ENCODE peak calls at places on chromosomes 12 and 14, in five cellular contexts. Q is Karpas-422; N is NCI-H1417; I is activated CD4-positive, alpha-beta T cell treated with anti-CD3 and anti-CD28 coated beads, Interleukin-2, amount 50 U/mL, for 1 hour; C is mesenchymal stem cell. L is an unnamed sample.

GRCh38 chr12:75715323-75715644 is 203.9 kb upstream of the KRR1 start:
- DNase-seq in I (no peak), C (no peak), N (no peak), Q (no peak), L (no peak)

GRCh38 chr14:72855913-72856312 is 38.0 kb downstream of the DPF3 start:
- DNase-seq in I (no peak), Q (no peak), N (no peak), C (peak), L (no peak)

GRCh38 chr12:114848661-114849060 is 164.7 kb upstream of the TBX3 start:
- DNase-seq in Q (no peak), I (no peak), C (peak), N (no peak), L (no peak)

GRCh38 chr12:70074510-70074909 is 168.7 kb upstream of the CNOT2 start:
- DNase-seq in Q (no peak), I (no peak), C (no peak), N (no peak), L (no peak)

GRCh38 chr12:12563529-12563928 is 866 bp upstream of the DUSP16 start:
- DNase-seq in I (no peak), Q (no peak), C (peak), N (peak), L (no peak)

GRCh38 chr12:34399631-34400422 is 377.5 kb downstream of the ALG10 start:
- DNase-seq in C (no peak), Q (no peak), N (no peak), I (no peak), L (no peak)

GRCh38 chr12:129212221-129212630 is 358.9 kb downstream of the GLT1D1 start:
- DNase-seq in C (no peak), I (no peak), N (no peak), Q (no peak), L (no peak)

GRCh38 chr12:113439606-113440030 is 17.4 kb downstream of the SDSL start:
- DNase-seq in I (no peak), Q (peak), N (peak), C (peak), L (no peak)

GRCh38 chr12:1779783-1780182 is 40.6 kb upstream of the LRTM2 start:
- DNase-seq in I (no peak), Q (no peak), N (no peak), C (no peak), L (no peak)

GRCh38 chr12:101946233-101946611 is 68.8 kb downstream of the DRAM1 start:
- DNase-seq in Q (no peak), I (no peak), C (no peak), N (no peak), L (no peak)

GRCh38 chr12:63822352-63822751 is 22.1 kb upstream of the SRGAP1 start:
- DNase-seq in N (no peak), C (peak), I (no peak), Q (no peak), L (no peak)

GRCh38 chr12:96416033-96416790 is 16.0 kb upstream of the CDK17 start:
- DNase-seq in N (no peak), C (peak), I (no peak), Q (no peak), L (peak)

GRCh38 chr12:7127916-7128626 is 618 bp downstream of the RBP5 start:
- DNase-seq in N (no peak), Q (no peak), C (no peak), I (no peak), L (no peak)

GRCh38 chr12:51823875-51824565 is 24.5 kb downstream of the FIGNL2 start:
- DNase-seq in Q (peak), I (peak), N (peak), C (peak), L (peak)

GRCh38 chr12:98085360-98085759 is 430.0 kb upstream of the TMPO start:
- DNase-seq in I (no peak), Q (no peak), C (peak), N (no peak), L (peak)

GRCh38 chr12:69513297-69513696 is 43.1 kb downstream of the FRS2 start:
- DNase-seq in I (no peak), C (no peak), Q (no peak), N (peak), L (no peak)

GRCh38 chr12:103832048-103832798 is 8.8 kb downstream of the NT5DC3 start:
- DNase-seq in Q (peak), N (no peak), I (no peak), C (no peak), L (peak)

GRCh38 chr12:106681210-106681609 is 93.3 kb upstream of the RIC8B start:
- DNase-seq in Q (no peak), N (no peak), C (no peak), I (no peak), L (no peak)

GRCh38 chr12:116039081-116039480 is 238.4 kb downstream of the MED13L start:
- DNase-seq in I (no peak), N (no peak), C (no peak), Q (no peak), L (no peak)

GRCh38 chr14:67583711-67584644 is 16.1 kb downstream of the PIGH start:
- DNase-seq in I (no peak), N (peak), C (peak), Q (peak), L (no peak)

GRCh38 chr14:105026789-105027563 is 6.1 kb upstream of the CDCA4 start:
- DNase-seq in I (no peak), C (no peak), Q (peak), N (peak), L (peak)

GRCh38 chr14:69896080-69896479 is 16.9 kb downstream of the SMOC1 start:
- DNase-seq in C (no peak), Q (no peak), I (no peak), N (no peak), L (no peak)

GRCh38 chr14:71266994-71267636 is 359.9 kb downstream of the PCNX1 start:
- DNase-seq in Q (no peak), N (peak), I (no peak), C (peak), L (peak)

GRCh38 chr14:67879026-67879425 is 59.4 kb downstream of the RAD51B start:
- DNase-seq in C (no peak), Q (no peak), I (no peak), N (no peak), L (no peak)

GRCh38 chr12:132438139-132438700 is 51.7 kb upstream of the FBRSL1 start:
- DNase-seq in Q (no peak), C (no peak), I (no peak), N (no peak), L (no peak)

L was measured in MV-4-11.